ENCODE peak calls at places on chromosomes 5 and 9, in six cellular contexts. One of them, this sample, is unnamed.

GRCh38 chr9:114130141-114130540 is 25.2 kb upstream of the COL27A1 start:
- DNase-seq in stomach: no peak
- DNase-seq in pancreas: no peak
- DNase-seq in lung: no peak
- DNase-seq in cardiac muscle cell: no peak
- DNase-seq in WERI-Rb-1: no peak
- DNase-seq in this sample: no peak

GRCh38 chr5:59361454-59361853 is 532.1 kb downstream of the PDE4D start:
- DNase-seq in stomach: no peak
- DNase-seq in pancreas: no peak
- DNase-seq in lung: no peak
- DNase-seq in cardiac muscle cell: no peak
- DNase-seq in WERI-Rb-1: no peak
- DNase-seq in this sample: no peak

GRCh38 chr5:107389130-107389553 is 281.6 kb downstream of the EFNA5 start:
- DNase-seq in stomach: peak; percentile 29
- DNase-seq in pancreas: peak; percentile 11
- DNase-seq in lung: no peak
- DNase-seq in cardiac muscle cell: no peak
- DNase-seq in WERI-Rb-1: no peak
- DNase-seq in this sample: no peak

GRCh38 chr9:68777070-68777763 is 72.2 kb downstream of the PIP5K1B start:
- DNase-seq in stomach: no peak
- DNase-seq in pancreas: no peak
- DNase-seq in lung: no peak
- DNase-seq in cardiac muscle cell: no peak
- DNase-seq in WERI-Rb-1: no peak
- DNase-seq in this sample: no peak

GRCh38 chr5:172342907-172343306 is 59.3 kb upstream of the UBTD2 start:
- DNase-seq in stomach: no peak
- DNase-seq in pancreas: no peak
- DNase-seq in lung: no peak
- DNase-seq in cardiac muscle cell: peak; percentile 37
- DNase-seq in WERI-Rb-1: no peak
- DNase-seq in this sample: no peak

GRCh38 chr5:161299053-161299452 is 247.5 kb downstream of the GABRB2 start:
- DNase-seq in stomach: no peak
- DNase-seq in pancreas: no peak
- DNase-seq in lung: no peak
- DNase-seq in cardiac muscle cell: no peak
- DNase-seq in WERI-Rb-1: no peak
- DNase-seq in this sample: no peak

GRCh38 chr9:108316633-108317032 is 539.2 kb downstream of the ACTL7B start:
- DNase-seq in stomach: no peak
- DNase-seq in pancreas: no peak
- DNase-seq in lung: no peak
- DNase-seq in cardiac muscle cell: no peak
- DNase-seq in WERI-Rb-1: no peak
- DNase-seq in this sample: no peak

GRCh38 chr5:72015103-72015548 is 92.1 kb upstream of the MAP1B start:
- DNase-seq in stomach: no peak
- DNase-seq in pancreas: peak; percentile 16
- DNase-seq in lung: no peak
- DNase-seq in cardiac muscle cell: no peak
- DNase-seq in WERI-Rb-1: no peak
- DNase-seq in this sample: no peak

GRCh38 chr9:72349240-72349639 is 15.8 kb downstream of the ZFAND5 start:
- DNase-seq in stomach: no peak
- DNase-seq in pancreas: no peak
- DNase-seq in lung: no peak
- DNase-seq in cardiac muscle cell: no peak
- DNase-seq in WERI-Rb-1: no peak
- DNase-seq in this sample: no peak

GRCh38 chr9:79360387-79361347 is 211.1 kb upstream of the TLE4 start:
- DNase-seq in stomach: no peak
- DNase-seq in pancreas: no peak
- DNase-seq in lung: no peak
- DNase-seq in cardiac muscle cell: no peak
- DNase-seq in WERI-Rb-1: no peak
- DNase-seq in this sample: no peak

GRCh38 chr5:177100714-177101121 is 14.0 kb downstream of the FGFR4 start:
- DNase-seq in stomach: no peak
- DNase-seq in pancreas: no peak
- DNase-seq in lung: no peak
- DNase-seq in cardiac muscle cell: no peak
- DNase-seq in WERI-Rb-1: no peak
- DNase-seq in this sample: no peak

GRCh38 chr5:171313481-171314206 is 4.6 kb downstream of the TLX3 start:
- DNase-seq in stomach: no peak
- DNase-seq in pancreas: no peak
- DNase-seq in lung: no peak
- DNase-seq in cardiac muscle cell: no peak
- DNase-seq in WERI-Rb-1: no peak
- DNase-seq in this sample: peak; percentile 12

GRCh38 chr9:114958021-114958846 is 27.8 kb upstream of the TNFSF8 start:
- DNase-seq in stomach: no peak
- DNase-seq in pancreas: no peak
- DNase-seq in lung: peak; percentile 48
- DNase-seq in cardiac muscle cell: no peak
- DNase-seq in WERI-Rb-1: no peak
- DNase-seq in this sample: no peak

GRCh38 chr5:139745121-139745799 is 50.3 kb upstream of the PSD2 start:
- DNase-seq in stomach: no peak
- DNase-seq in pancreas: no peak
- DNase-seq in lung: peak; percentile 55
- DNase-seq in cardiac muscle cell: no peak
- DNase-seq in WERI-Rb-1: peak; percentile 93
- DNase-seq in this sample: no peak

GRCh38 chr9:85508616-85509015 is 233.1 kb downstream of the AGTPBP1 start:
- DNase-seq in stomach: no peak
- DNase-seq in pancreas: no peak
- DNase-seq in lung: no peak
- DNase-seq in cardiac muscle cell: no peak
- DNase-seq in WERI-Rb-1: no peak
- DNase-seq in this sample: peak; percentile 19

GRCh38 chr9:112234779-112235178 is 59.7 kb upstream of the SUSD1 start:
- DNase-seq in stomach: no peak
- DNase-seq in pancreas: no peak
- DNase-seq in lung: no peak
- DNase-seq in cardiac muscle cell: no peak
- DNase-seq in WERI-Rb-1: no peak
- DNase-seq in this sample: no peak

GRCh38 chr5:150632305-150633160 is 7.9 kb upstream of the SYNPO start:
- DNase-seq in stomach: no peak
- DNase-seq in pancreas: no peak
- DNase-seq in lung: no peak
- DNase-seq in cardiac muscle cell: no peak
- DNase-seq in WERI-Rb-1: no peak
- DNase-seq in this sample: no peak

GRCh38 chr5:77211691-77212047 is 1.2 kb downstream of the PDE8B start:
- DNase-seq in stomach: no peak
- DNase-seq in pancreas: no peak
- DNase-seq in lung: no peak
- DNase-seq in cardiac muscle cell: no peak
- DNase-seq in WERI-Rb-1: no peak
- DNase-seq in this sample: no peak

GRCh38 chr9:128503870-128504269 is 649 bp upstream of the GLE1 start:
- DNase-seq in stomach: no peak
- DNase-seq in pancreas: peak; percentile 12
- DNase-seq in lung: peak; percentile 31
- DNase-seq in cardiac muscle cell: peak; percentile 17
- DNase-seq in WERI-Rb-1: no peak
- DNase-seq in this sample: peak; percentile 18

GRCh38 chr5:35736280-35736679 is 118.6 kb downstream of the SPEF2 start:
- DNase-seq in stomach: no peak
- DNase-seq in pancreas: no peak
- DNase-seq in lung: no peak
- DNase-seq in cardiac muscle cell: no peak
- DNase-seq in WERI-Rb-1: no peak
- DNase-seq in this sample: no peak

GRCh38 chr9:137367506-137368430 is 55.2 kb downstream of the EXD3 start:
- DNase-seq in stomach: no peak
- DNase-seq in pancreas: no peak
- DNase-seq in lung: no peak
- DNase-seq in cardiac muscle cell: no peak
- DNase-seq in WERI-Rb-1: peak; percentile 3
- DNase-seq in this sample: no peak

GRCh38 chr5:132483661-132484385 is 6.8 kb downstream of the IRF1 start:
- DNase-seq in stomach: peak; percentile 20
- DNase-seq in pancreas: no peak
- DNase-seq in lung: no peak
- DNase-seq in cardiac muscle cell: no peak
- DNase-seq in WERI-Rb-1: no peak
- DNase-seq in this sample: no peak

GRCh38 chr9:89676281-89676680 is 71.5 kb downstream of the GADD45G start:
- DNase-seq in stomach: peak; percentile 97
- DNase-seq in pancreas: peak; percentile 98
- DNase-seq in lung: peak; percentile 78
- DNase-seq in cardiac muscle cell: no peak
- DNase-seq in WERI-Rb-1: peak; percentile 61
- DNase-seq in this sample: no peak

GRCh38 chr9:21683484-21684175 is 118.8 kb upstream of the MTAP start:
- DNase-seq in stomach: no peak
- DNase-seq in pancreas: no peak
- DNase-seq in lung: no peak
- DNase-seq in cardiac muscle cell: no peak
- DNase-seq in WERI-Rb-1: no peak
- DNase-seq in this sample: no peak

GRCh38 chr5:124738751-124739559 is 7.5 kb downstream of the ZNF608 start:
- DNase-seq in stomach: no peak
- DNase-seq in pancreas: no peak
- DNase-seq in lung: no peak
- DNase-seq in cardiac muscle cell: peak; percentile 55
- DNase-seq in WERI-Rb-1: peak; percentile 43
- DNase-seq in this sample: peak; percentile 92

DNA sequence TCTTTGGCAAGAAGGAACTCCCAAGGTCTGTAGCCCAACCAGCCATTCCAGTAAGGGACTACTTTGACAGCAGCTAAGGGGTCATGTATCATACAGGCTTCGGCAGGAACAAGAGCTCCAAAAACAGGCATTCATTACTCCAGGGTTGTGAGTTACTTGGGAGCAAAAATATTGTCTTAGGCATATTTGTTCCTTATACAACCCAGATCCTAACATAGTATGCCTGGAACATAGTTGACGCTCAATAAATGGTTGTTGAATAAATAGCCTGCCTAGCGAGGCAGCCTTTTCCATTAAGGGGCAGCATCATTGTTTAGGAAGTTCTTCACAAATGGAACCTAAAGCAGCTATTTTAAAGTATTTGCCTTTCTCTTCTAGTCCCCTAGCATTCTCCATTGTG is 35.8 kb upstream of the FER start:
- DNase-seq in stomach: no peak
- DNase-seq in pancreas: no peak
- DNase-seq in lung: no peak
- DNase-seq in cardiac muscle cell: no peak
- DNase-seq in WERI-Rb-1: no peak
- DNase-seq in this sample: no peak
- H3K4me3 ChIP-seq in stomach: no peak overlapping the region
- H3K4me3 ChIP-seq in pancreas: no peak overlapping the region
- H3K4me3 ChIP-seq in lung: no peak overlapping the region
- H3K4me3 ChIP-seq in cardiac muscle cell: no peak overlapping the region
- H3K4me3 ChIP-seq in WERI-Rb-1: no peak overlapping the region
- H3K4me3 ChIP-seq in this sample: no peak overlapping the region

DNA sequence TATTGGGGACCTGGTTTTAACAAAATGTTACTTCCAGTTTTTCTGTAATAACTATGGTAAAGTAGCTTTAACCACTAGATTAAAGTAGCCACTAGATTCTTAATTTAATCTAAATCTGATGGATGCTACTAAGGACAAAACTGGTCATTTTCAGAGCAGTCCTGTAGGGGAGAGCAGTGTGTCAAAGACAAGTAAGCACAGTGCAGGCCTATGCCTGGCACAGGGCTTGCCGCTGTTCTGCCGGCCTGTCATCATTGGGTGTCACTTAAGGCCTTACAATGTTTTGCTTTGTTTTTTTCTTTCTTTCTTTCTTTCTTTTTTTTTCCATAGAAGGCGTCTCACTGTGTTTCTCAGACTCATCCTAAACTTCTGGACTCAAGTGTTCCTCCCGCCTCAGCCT is 53.0 kb upstream of the NXNL2 start:
- DNase-seq in stomach: no peak
- DNase-seq in pancreas: no peak
- DNase-seq in lung: no peak
- DNase-seq in cardiac muscle cell: no peak
- DNase-seq in WERI-Rb-1: no peak
- DNase-seq in this sample: no peak
- TF ChIP-seq CTCF in stomach: no peak
- TF ChIP-seq CTCF in pancreas: no peak
- TF ChIP-seq CTCF in lung: no peak
- TF ChIP-seq CTCF in cardiac muscle cell: no peak
- TF ChIP-seq CTCF in WERI-Rb-1: peak; percentile 48
- TF ChIP-seq CTCF in this sample: no peak

GRCh38 chr5:1161832-1162229 is 39.6 kb upstream of the SLC6A19 start:
- DNase-seq in stomach: peak; percentile 85
- DNase-seq in pancreas: peak; percentile 79
- DNase-seq in lung: peak; percentile 48
- DNase-seq in cardiac muscle cell: no peak
- DNase-seq in WERI-Rb-1: no peak
- DNase-seq in this sample: no peak

GRCh38 chr5:1162729-1163128 is 38.7 kb upstream of the SLC6A19 start:
- DNase-seq in stomach: no peak
- DNase-seq in pancreas: no peak
- DNase-seq in lung: no peak
- DNase-seq in cardiac muscle cell: no peak
- DNase-seq in WERI-Rb-1: no peak
- DNase-seq in this sample: no peak

GRCh38 chr5:1162276-1162675 is 39.1 kb upstream of the SLC6A19 start:
- DNase-seq in stomach: no peak
- DNase-seq in pancreas: no peak
- DNase-seq in lung: no peak
- DNase-seq in cardiac muscle cell: no peak
- DNase-seq in WERI-Rb-1: no peak
- DNase-seq in this sample: no peak

GRCh38 chr5:1159774-1160406 is 41.5 kb upstream of the SLC6A19 start:
- DNase-seq in stomach: no peak
- DNase-seq in pancreas: no peak
- DNase-seq in lung: no peak
- DNase-seq in cardiac muscle cell: no peak
- DNase-seq in WERI-Rb-1: no peak
- DNase-seq in this sample: no peak

GRCh38 chr5:1161108-1161831 is 40.1 kb upstream of the SLC6A19 start:
- DNase-seq in stomach: peak; percentile 56
- DNase-seq in pancreas: peak; percentile 67
- DNase-seq in lung: no peak
- DNase-seq in cardiac muscle cell: no peak
- DNase-seq in WERI-Rb-1: no peak
- DNase-seq in this sample: no peak
- H3K4me3 ChIP-seq in stomach: no peak overlapping the region
- H3K4me3 ChIP-seq in pancreas: no peak overlapping the region
- H3K4me3 ChIP-seq in lung: no peak overlapping the region
- H3K4me3 ChIP-seq in cardiac muscle cell: no peak overlapping the region
- H3K4me3 ChIP-seq in WERI-Rb-1: no peak overlapping the region
- H3K4me3 ChIP-seq in this sample: no peak overlapping the region

DNA sequence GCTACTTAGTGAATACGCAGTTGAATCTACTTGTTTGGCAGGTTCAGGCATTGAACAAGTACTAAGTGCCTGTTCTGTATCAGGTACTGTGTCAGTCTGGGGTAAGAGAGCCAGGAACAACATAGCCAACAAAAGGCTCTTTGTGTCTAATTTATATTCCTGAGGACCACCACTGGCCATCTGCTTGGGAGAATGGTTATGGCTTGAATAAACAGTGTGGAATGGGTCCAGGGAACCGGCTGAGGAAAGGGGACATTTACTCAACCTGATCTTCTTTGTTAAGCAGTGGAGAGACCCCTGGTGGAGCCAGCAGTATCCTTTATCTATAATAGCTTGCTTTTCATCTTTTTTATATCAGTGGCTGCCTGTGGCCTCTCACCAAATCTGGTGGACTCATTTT is 38.6 kb downstream of the EXOSC2 start:
- DNase-seq in stomach: no peak
- DNase-seq in pancreas: no peak
- DNase-seq in lung: no peak
- DNase-seq in cardiac muscle cell: no peak
- DNase-seq in WERI-Rb-1: no peak
- DNase-seq in this sample: no peak
- TF ChIP-seq CTCF in stomach: no peak
- TF ChIP-seq CTCF in pancreas: no peak
- TF ChIP-seq CTCF in lung: no peak
- TF ChIP-seq CTCF in cardiac muscle cell: no peak
- TF ChIP-seq CTCF in WERI-Rb-1: no peak
- TF ChIP-seq CTCF in this sample: peak; percentile 23

This sample was measured in neural progenitor cell.